ENCODE peak calls at places on chromosomes 11 and 22, in four cellular contexts. Y, O, Z and F are unnamed samples.

GRCh38 chr11:2434506-2435255 is 9.6 kb downstream of the TRPM5 start:
- DNase-seq in Y (no peak), Z (no peak), O (no peak), F (no peak)

GRCh38 chr11:108199446-108200321 is 22.8 kb downstream of the NPAT start:
- DNase-seq in Y (peak; percentile 68), Z (no peak), O (no peak), F (no peak)

GRCh38 chr11:57471496-57471895 is 11.2 kb downstream of the RTN4RL2 start:
- DNase-seq in Z (no peak), O (peak; percentile 85), Y (no peak), F (no peak)

GRCh38 chr22:50729391-50730012 is 8.5 kb upstream of the ACR start:
- DNase-seq in O (peak; percentile 10), Y (no peak), Z (no peak), F (no peak)

GRCh38 chr11:13666708-13667107 is 1.8 kb upstream of the FAR1 start:
- DNase-seq in O (no peak), Z (no peak), Y (no peak), F (no peak)

GRCh38 chr11:16081756-16082531 is 274.4 kb downstream of the SOX6 start:
- DNase-seq in Y (no peak), Z (no peak), O (no peak), F (no peak)

GRCh38 chr22:44181033-44181911 is 547 bp downstream of the PARVG start:
- DNase-seq in O (no peak), Z (no peak), Y (no peak), F (no peak)

GRCh38 chr22:24952837-24953293 is 349 bp downstream of the KIAA1671 start:
- DNase-seq in Y (peak; percentile 7), Z (no peak), O (peak; percentile 70), F (peak; percentile 69)

GRCh38 chr11:110317516-110317932 is 21.1 kb upstream of the RDX start:
- DNase-seq in Y (peak; percentile 49), O (no peak), Z (no peak), F (no peak)

GRCh38 chr11:68659158-68659921 is 25.0 kb upstream of the GAL start:
- DNase-seq in O (peak; percentile 51), Z (no peak), Y (peak; percentile 97), F (peak; percentile 85)

GRCh38 chr11:19279455-19279854 is 38.7 kb upstream of the E2F8 start:
- DNase-seq in O (no peak), Y (no peak), Z (no peak), F (no peak)

GRCh38 chr11:33553486-33553885 is 147.1 kb downstream of the C11orf91 start:
- DNase-seq in Y (peak; percentile 43), Z (no peak), O (no peak), F (no peak)

GRCh38 chr11:118892515-118892914 is 8.8 kb downstream of the CXCR5 start:
- DNase-seq in Y (no peak), O (peak; percentile 85), Z (no peak), F (no peak)

GRCh38 chr11:72701466-72701865 is 27.2 kb upstream of the PDE2A start:
- DNase-seq in Y (no peak), O (no peak), Z (no peak), F (no peak)
- TF ChIP-seq POLR2A in Y (no peak), O (no peak), Z (no peak), F (no peak)

GRCh38 chr11:79458712-79459111 is 17.9 kb upstream of the TENM4 start:
- DNase-seq in Z (peak; percentile 64), Y (no peak), O (no peak), F (no peak)

GRCh38 chr11:79453617-79454016 is 12.8 kb upstream of the TENM4 start:
- DNase-seq in O (no peak), Y (no peak), Z (no peak), F (no peak)

GRCh38 chr11:79461144-79461543 is 20.3 kb upstream of the TENM4 start:
- DNase-seq in Z (peak; percentile 78), O (no peak), Y (peak; percentile 51), F (no peak)

GRCh38 chr11:79456501-79456900 is 15.7 kb upstream of the TENM4 start:
- DNase-seq in Z (peak; percentile 29), O (no peak), Y (no peak), F (no peak)
- H3K27ac ChIP-seq in Z (no peak overlapping the region), O (no peak overlapping the region), Y (no peak overlapping the region), F (no peak overlapping the region)

DNA sequence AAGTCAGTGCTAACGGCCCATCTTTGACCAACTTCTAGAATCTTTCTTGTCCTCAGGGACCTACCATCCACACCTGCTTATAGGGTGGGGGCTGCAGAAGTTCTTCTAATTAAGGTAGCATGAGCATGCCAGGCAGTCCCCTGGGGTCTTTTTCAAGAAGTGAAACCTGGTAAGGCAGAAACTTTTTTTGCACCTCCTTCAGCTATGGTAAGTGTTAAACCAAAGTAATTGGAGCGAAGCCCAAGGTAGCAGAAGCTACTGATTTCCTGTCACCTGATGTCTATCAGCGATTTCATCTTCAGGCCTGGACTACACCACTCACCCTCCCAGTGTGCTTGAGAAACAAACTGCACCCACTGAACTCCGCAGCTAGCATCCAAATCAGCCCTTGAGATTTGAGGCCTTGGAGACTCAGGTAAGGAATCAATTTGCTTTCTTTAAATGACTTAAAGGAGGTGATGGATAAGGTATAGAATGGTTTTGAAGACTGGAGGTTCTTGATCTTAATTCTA is at the start of gene MS4A1:
- DNase-seq in Y (no peak), O (no peak), Z (no peak), F (no peak)
- TF ChIP-seq POLR2A in Y (no peak), O (no peak), Z (no peak), F (no peak)

GRCh38 chr22:37817705-37818311 is 5.4 kb upstream of the GALR3 start:
- DNase-seq in Y (peak; percentile 68), Z (peak; percentile 96), O (peak; percentile 89), F (peak; percentile 71)

GRCh38 chr22:37815593-37815992 is 7.6 kb upstream of the GALR3 start:
- DNase-seq in Z (no peak), O (no peak), Y (no peak), F (no peak)

GRCh38 chr22:37818397-37819099 is 4.6 kb upstream of the GALR3 start:
- DNase-seq in Z (no peak), Y (peak; percentile 35), O (peak; percentile 69), F (peak; percentile 32)

GRCh38 chr22:37819100-37819433 is 4.1 kb upstream of the GALR3 start:
- DNase-seq in Z (no peak), O (no peak), Y (no peak), F (no peak)

DNA sequence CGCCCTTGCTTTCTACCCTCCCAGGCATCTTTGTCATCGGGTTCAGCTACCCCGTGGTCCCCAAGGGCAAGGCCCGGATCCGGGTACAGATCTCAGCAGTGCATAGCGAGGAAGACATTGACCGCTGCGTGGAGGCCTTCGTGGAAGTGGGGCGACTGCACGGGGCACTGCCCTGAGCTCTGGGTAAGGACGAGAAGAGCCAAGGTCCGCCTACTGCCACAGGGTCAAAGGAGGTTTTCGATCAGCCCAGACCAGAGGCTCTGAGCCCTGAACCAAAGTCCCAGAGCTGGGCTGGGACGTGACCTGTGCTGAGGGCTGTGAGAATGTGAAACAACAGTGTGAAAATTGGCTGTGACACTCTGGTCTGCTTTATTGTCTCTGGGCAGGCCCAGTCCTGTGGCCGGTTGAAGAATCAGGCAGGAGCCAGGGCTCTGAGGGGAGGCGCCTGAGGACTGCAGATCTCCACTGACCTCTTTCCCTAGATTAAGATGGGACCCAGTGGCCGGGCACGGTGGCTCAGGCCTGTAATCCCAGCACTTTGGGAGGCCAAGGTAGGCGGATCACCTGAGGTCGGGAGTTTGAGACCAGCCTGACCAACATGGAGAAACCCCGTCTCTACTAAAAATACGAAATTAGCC is 6.5 kb upstream of the GALR3 start:
- DNase-seq in Y (no peak), Z (no peak), O (no peak), F (no peak)
- H3K27ac ChIP-seq in Y (no peak overlapping the region), Z (no peak overlapping the region), O (no peak overlapping the region), F (no peak overlapping the region)

GRCh38 chr22:27472975-27473374 is 328.6 kb downstream of the MN1 start:
- DNase-seq in O (no peak), Z (no peak), Y (no peak), F (no peak)

GRCh38 chr22:27475548-27475897 is 326.0 kb downstream of the MN1 start:
- DNase-seq in Z (no peak), O (no peak), Y (no peak), F (no peak)

GRCh38 chr22:27474112-27474571 is 327.4 kb downstream of the MN1 start:
- DNase-seq in Y (no peak), Z (no peak), O (no peak), F (no peak)

GRCh38 chr22:27474711-27475547 is 326.6 kb downstream of the MN1 start:
- DNase-seq in O (peak; percentile 38), Z (no peak), Y (peak; percentile 94), F (peak; percentile 78)

GRCh38 chr22:27473533-27473932 is 328.0 kb downstream of the MN1 start:
- DNase-seq in Y (no peak), Z (no peak), O (no peak), F (no peak)
- TF ChIP-seq POLR2A in Y (no peak), Z (no peak), O (no peak), F (no peak)

GRCh38 chr22:38762607-38763006 is 6.8 kb upstream of the SUN2 start:
- DNase-seq in Z (no peak), O (no peak), Y (no peak), F (no peak)
- H3K27ac ChIP-seq in Z (no peak overlapping the region), O (no peak overlapping the region), Y (no peak overlapping the region), F (no peak overlapping the region)